ENCODE peak calls at places on chromosomes 2 and 18, in ten cellular contexts. One of them, this sample, is unnamed.

GRCh38 chr2:188607501-188607900 is 315.8 kb downstream of the GULP1 start:
- DNase-seq in colonic mucosa: no peak
- DNase-seq in CD4-positive, alpha-beta memory T cell: no peak
- DNase-seq in mesendoderm: no peak
- DNase-seq in cardiac fibroblast: peak
- DNase-seq in choroid plexus epithelial cell: peak
- DNase-seq in psoas muscle: no peak
- DNase-seq in NCI-H226: no peak
- DNase-seq in astrocyte: peak
- DNase-seq in iPS-NIHi11: no peak
- DNase-seq in this sample: no peak

GRCh38 chr2:37068671-37069070 is 15.5 kb downstream of the HEATR5B start:
- DNase-seq in NCI-H226: no peak
- DNase-seq in cardiac fibroblast: no peak
- DNase-seq in choroid plexus epithelial cell: no peak
- DNase-seq in colonic mucosa: no peak
- DNase-seq in CD4-positive, alpha-beta memory T cell: no peak
- DNase-seq in iPS-NIHi11: no peak
- DNase-seq in psoas muscle: no peak
- DNase-seq in astrocyte: no peak
- DNase-seq in mesendoderm: no peak
- DNase-seq in this sample: no peak

GRCh38 chr2:176002684-176003225 is 688 bp upstream of the LNPK start:
- DNase-seq in colonic mucosa: no peak
- DNase-seq in NCI-H226: no peak
- DNase-seq in choroid plexus epithelial cell: peak
- DNase-seq in mesendoderm: peak
- DNase-seq in psoas muscle: peak
- DNase-seq in astrocyte: peak
- DNase-seq in iPS-NIHi11: peak
- DNase-seq in cardiac fibroblast: peak
- DNase-seq in CD4-positive, alpha-beta memory T cell: no peak
- DNase-seq in this sample: no peak

GRCh38 chr18:5961097-5961827 is 65.9 kb upstream of the TMEM200C start:
- DNase-seq in astrocyte: no peak
- DNase-seq in mesendoderm: peak
- DNase-seq in choroid plexus epithelial cell: no peak
- DNase-seq in CD4-positive, alpha-beta memory T cell: no peak
- DNase-seq in NCI-H226: no peak
- DNase-seq in iPS-NIHi11: no peak
- DNase-seq in colonic mucosa: no peak
- DNase-seq in psoas muscle: no peak
- DNase-seq in cardiac fibroblast: no peak
- DNase-seq in this sample: no peak

GRCh38 chr2:83186050-83186790 is 1272.9 kb downstream of the SUCLG1 start:
- DNase-seq in iPS-NIHi11: no peak
- DNase-seq in psoas muscle: no peak
- DNase-seq in CD4-positive, alpha-beta memory T cell: no peak
- DNase-seq in astrocyte: no peak
- DNase-seq in choroid plexus epithelial cell: no peak
- DNase-seq in mesendoderm: peak
- DNase-seq in NCI-H226: no peak
- DNase-seq in cardiac fibroblast: no peak
- DNase-seq in colonic mucosa: no peak
- DNase-seq in this sample: no peak

GRCh38 chr2:106163948-106164580 is 30.0 kb downstream of the UXS1 start:
- DNase-seq in iPS-NIHi11: no peak
- DNase-seq in mesendoderm: no peak
- DNase-seq in astrocyte: no peak
- DNase-seq in CD4-positive, alpha-beta memory T cell: no peak
- DNase-seq in cardiac fibroblast: peak
- DNase-seq in colonic mucosa: no peak
- DNase-seq in choroid plexus epithelial cell: peak
- DNase-seq in NCI-H226: peak
- DNase-seq in psoas muscle: no peak
- DNase-seq in this sample: no peak

GRCh38 chr2:6557737-6558136 is 308.0 kb downstream of the CMPK2 start:
- DNase-seq in astrocyte: no peak
- DNase-seq in colonic mucosa: no peak
- DNase-seq in mesendoderm: no peak
- DNase-seq in iPS-NIHi11: no peak
- DNase-seq in NCI-H226: no peak
- DNase-seq in CD4-positive, alpha-beta memory T cell: no peak
- DNase-seq in psoas muscle: no peak
- DNase-seq in choroid plexus epithelial cell: no peak
- DNase-seq in cardiac fibroblast: no peak
- DNase-seq in this sample: no peak

GRCh38 chr2:121529439-121530209 is 1.1 kb upstream of the RNU4ATAC start:
- DNase-seq in cardiac fibroblast: peak
- DNase-seq in iPS-NIHi11: peak
- DNase-seq in choroid plexus epithelial cell: peak
- DNase-seq in CD4-positive, alpha-beta memory T cell: no peak
- DNase-seq in colonic mucosa: peak
- DNase-seq in mesendoderm: no peak
- DNase-seq in NCI-H226: peak
- DNase-seq in astrocyte: peak
- DNase-seq in psoas muscle: peak
- DNase-seq in this sample: peak

GRCh38 chr2:234735829-234736228 is 216.0 kb upstream of the SH3BP4 start:
- DNase-seq in choroid plexus epithelial cell: no peak
- DNase-seq in NCI-H226: no peak
- DNase-seq in iPS-NIHi11: no peak
- DNase-seq in cardiac fibroblast: no peak
- DNase-seq in astrocyte: no peak
- DNase-seq in psoas muscle: no peak
- DNase-seq in colonic mucosa: no peak
- DNase-seq in CD4-positive, alpha-beta memory T cell: no peak
- DNase-seq in mesendoderm: no peak
- DNase-seq in this sample: no peak

GRCh38 chr2:229169751-229170150 is 101.3 kb downstream of the PID1 start:
- DNase-seq in NCI-H226: no peak
- DNase-seq in mesendoderm: no peak
- DNase-seq in colonic mucosa: no peak
- DNase-seq in psoas muscle: no peak
- DNase-seq in cardiac fibroblast: peak
- DNase-seq in astrocyte: no peak
- DNase-seq in iPS-NIHi11: no peak
- DNase-seq in CD4-positive, alpha-beta memory T cell: no peak
- DNase-seq in choroid plexus epithelial cell: peak
- DNase-seq in this sample: no peak

This sample was measured in heart left ventricle.